ENCODE peak calls at places on chromosomes 7 and 10, in seven cellular contexts. G, O, Z, R, T, E and C are unnamed samples.

GRCh38 chr10:132130286-132131265 is 56.2 kb upstream of the DPYSL4 start:
- DNase-seq in G (no peak), O (no peak), Z (no peak), R (no peak), T (no peak), E (no peak), C (no peak)

GRCh38 chr7:44132039-44132438 is 8.7 kb upstream of the POLD2 start:
- DNase-seq in G (no peak), O (no peak), Z (no peak), R (no peak), T (no peak), E (peak; percentile 29), C (no peak)

GRCh38 chr7:28840515-28841125 is 117.5 kb downstream of the TRIL start:
- DNase-seq in G (no peak), O (no peak), Z (no peak), R (no peak), T (no peak), E (peak; percentile 53), C (no peak)

GRCh38 chr10:59622320-59622901 is 87.2 kb downstream of the SLC16A9 start:
- DNase-seq in G (peak; percentile 39), O (peak; percentile 16), Z (peak; percentile 7), R (no peak), T (no peak), E (peak; percentile 60), C (no peak)

GRCh38 chr10:8617792-8618191 is 563.3 kb downstream of the GATA3 start:
- DNase-seq in G (no peak), O (no peak), Z (no peak), R (no peak), T (no peak), E (no peak), C (no peak)

GRCh38 chr7:77327067-77327931 is 88.8 kb downstream of the GSAP start:
- DNase-seq in G (no peak), O (no peak), Z (no peak), R (no peak), T (peak; percentile 18), E (peak; percentile 89), C (peak; percentile 29)

GRCh38 chr10:80542053-80542452 is 4.4 kb downstream of the SH2D4B start:
- DNase-seq in G (no peak), O (no peak), Z (no peak), R (peak; percentile 6), T (no peak), E (no peak), C (no peak)

GRCh38 chr7:27207348-27207985 is 7.6 kb upstream of the HOXA13 start:
- DNase-seq in G (no peak), O (no peak), Z (no peak), R (no peak), T (no peak), E (no peak), C (no peak)

GRCh38 chr10:1609596-1609995 is 127.7 kb downstream of the ADARB2 start:
- DNase-seq in G (no peak), O (no peak), Z (no peak), R (no peak), T (no peak), E (no peak), C (no peak)

GRCh38 chr7:17408245-17408903 is 109.9 kb downstream of the AHR start:
- DNase-seq in G (no peak), O (no peak), Z (no peak), R (no peak), T (peak; percentile 91), E (peak; percentile 96), C (peak; percentile 62)

GRCh38 chr10:108204528-108205313 is 1040.2 kb upstream of the SORCS1 start:
- DNase-seq in G (peak; percentile 48), O (no peak), Z (no peak), R (no peak), T (no peak), E (peak; percentile 78), C (no peak)

GRCh38 chr10:29951441-29951931 is 107.9 kb downstream of the JCAD start:
- DNase-seq in G (no peak), O (no peak), Z (no peak), R (no peak), T (no peak), E (no peak), C (no peak)

GRCh38 chr7:924541-925231 is 29.8 kb downstream of the ADAP1 start:
- DNase-seq in G (no peak), O (no peak), Z (peak; percentile 53), R (peak; percentile 77), T (no peak), E (peak; percentile 59), C (no peak)

GRCh38 chr7:121032645-121033460 is 44.3 kb downstream of the CPED1 start:
- DNase-seq in G (no peak), O (no peak), Z (no peak), R (no peak), T (no peak), E (peak; percentile 37), C (no peak)

GRCh38 chr7:2978403-2978802 is 65.3 kb downstream of the CARD11 start:
- DNase-seq in G (no peak), O (peak; percentile 26), Z (peak; percentile 71), R (no peak), T (no peak), E (no peak), C (no peak)

GRCh38 chr7:143410523-143411004 is 1.9 kb upstream of the EPHA1 start:
- DNase-seq in G (no peak), O (no peak), Z (no peak), R (no peak), T (no peak), E (peak; percentile 67), C (no peak)

GRCh38 chr10:84344560-84344959 is 16.2 kb downstream of the CCSER2 start:
- DNase-seq in G (no peak), O (no peak), Z (no peak), R (no peak), T (no peak), E (no peak), C (no peak)

GRCh38 chr7:14805105-14805719 is 97.3 kb downstream of the DGKB start:
- DNase-seq in G (no peak), O (no peak), Z (no peak), R (no peak), T (no peak), E (no peak), C (no peak)

DNA sequence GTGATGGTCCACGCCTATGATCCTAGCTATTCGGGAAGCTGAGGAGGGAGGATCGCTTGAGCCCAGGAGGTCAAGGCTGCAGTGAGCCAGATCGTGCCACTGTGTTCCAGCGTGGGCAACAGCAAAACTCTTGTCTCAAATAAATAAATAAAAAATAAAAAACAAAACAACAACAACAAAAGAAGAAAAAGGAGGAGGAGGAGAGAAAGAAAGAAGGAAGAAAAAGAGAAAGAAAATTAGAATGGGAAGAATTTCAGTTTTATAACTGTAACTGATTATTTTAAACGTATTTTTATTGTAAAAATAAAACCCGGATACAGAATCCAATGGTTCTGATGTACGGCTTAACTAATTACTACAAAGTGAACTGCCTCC is 37.2 kb upstream of the PSAP start:
- DNase-seq in G (no peak), O (no peak), Z (no peak), R (no peak), T (no peak), E (peak; percentile 17), C (no peak)
- H3K4me3 ChIP-seq in G (peak overlapping the region; percentile 55), O (no peak overlapping the region), Z (peak overlapping the region; percentile 69), R (peak overlapping the region; percentile 50), T (no peak overlapping the region), E (peak overlapping the region; percentile 79), C (peak overlapping the region; percentile 47)

GRCh38 chr7:155683098-155683497 is 38.6 kb downstream of the RBM33 start:
- DNase-seq in G (no peak), O (no peak), Z (no peak), R (no peak), T (no peak), E (no peak), C (no peak)

GRCh38 chr7:155684546-155684945 is 40.1 kb downstream of the RBM33 start:
- DNase-seq in G (no peak), O (no peak), Z (no peak), R (no peak), T (no peak), E (peak; percentile 41), C (no peak)

GRCh38 chr7:155685070-155685790 is 40.8 kb downstream of the RBM33 start:
- DNase-seq in G (no peak), O (peak; percentile 12), Z (no peak), R (no peak), T (no peak), E (no peak), C (no peak)

GRCh38 chr7:155682484-155682883 is 38.0 kb downstream of the RBM33 start:
- DNase-seq in G (no peak), O (no peak), Z (no peak), R (no peak), T (no peak), E (no peak), C (no peak)

GRCh38 chr7:155683714-155684113 is 39.3 kb downstream of the RBM33 start:
- DNase-seq in G (no peak), O (no peak), Z (no peak), R (no peak), T (no peak), E (no peak), C (no peak)
- H3K36me3 ChIP-seq in G (peaks cover 9% of the 10 kb centered on the region), O (peaks cover 32% of the 10 kb centered on the region), Z (peaks cover 4% of the 10 kb centered on the region), R (peaks cover 47% of the 10 kb centered on the region), T (no peaks in the 10 kb centered on the region), E (peaks cover 36% of the 10 kb centered on the region), C (peaks cover 5% of the 10 kb centered on the region)

DNA sequence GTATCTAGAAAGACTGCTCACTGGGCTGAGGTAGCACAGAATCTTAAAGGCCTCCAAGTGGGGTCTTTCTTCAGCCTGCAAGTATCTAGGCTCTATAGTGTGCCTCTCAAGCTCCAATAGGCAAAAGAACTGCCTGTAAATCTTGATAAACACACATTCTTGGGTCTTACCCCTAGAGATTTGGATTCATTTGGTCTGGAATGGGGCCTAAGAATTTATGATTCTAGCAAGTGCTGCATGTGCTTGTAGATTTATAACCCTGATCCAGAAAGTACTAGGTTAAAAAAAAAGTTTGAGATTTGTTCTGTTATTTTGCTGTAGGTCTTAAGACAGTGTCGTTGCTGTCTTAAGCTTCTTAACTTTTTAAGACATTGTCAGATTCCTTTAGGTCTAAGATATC is 74.1 kb downstream of the RALA start:
- DNase-seq in G (no peak), O (no peak), Z (no peak), R (no peak), T (no peak), E (no peak), C (no peak)
- H3K4me3 ChIP-seq in G (no peak overlapping the region), O (no peak overlapping the region), Z (no peak overlapping the region), R (no peak overlapping the region), T (no peak overlapping the region), E (no peak overlapping the region), C (no peak overlapping the region)

GRCh38 chr10:100208271-100208670 is 21.1 kb downstream of the CHUK start:
- DNase-seq in G (no peak), O (no peak), Z (no peak), R (no peak), T (no peak), E (no peak), C (no peak)

GRCh38 chr10:100201549-100201948 is 15.7 kb upstream of the ERLIN1 start:
- DNase-seq in G (no peak), O (no peak), Z (no peak), R (no peak), T (no peak), E (no peak), C (no peak)

GRCh38 chr10:100209303-100209702 is 20.1 kb downstream of the CHUK start:
- DNase-seq in G (no peak), O (no peak), Z (no peak), R (no peak), T (no peak), E (peak; percentile 16), C (no peak)

DNA sequence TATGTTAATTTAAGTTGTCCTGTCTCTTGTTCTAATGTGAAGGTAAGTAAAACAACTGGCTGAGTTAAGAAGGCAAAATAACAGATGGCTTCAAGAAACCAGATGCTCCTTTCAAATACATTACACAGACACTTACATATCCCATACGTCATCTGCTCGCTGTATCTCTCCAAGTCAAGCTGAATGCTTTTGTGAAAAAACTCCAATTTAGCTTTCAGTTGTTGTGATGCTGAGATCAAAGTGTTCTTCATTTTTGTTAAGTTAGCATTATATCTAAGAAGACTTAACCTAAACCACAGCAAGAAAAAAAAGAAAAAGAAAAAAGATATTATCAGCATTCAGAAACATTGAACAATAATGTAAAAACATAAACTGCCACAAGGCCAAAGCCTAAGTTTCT is 18.5 kb upstream of the ERLIN1 start:
- DNase-seq in G (no peak), O (peak; percentile 15), Z (no peak), R (no peak), T (no peak), E (no peak), C (no peak)
- H3K36me3 ChIP-seq in G (peaks cover 22% of the 10 kb centered on the region), O (peaks cover 40% of the 10 kb centered on the region), Z (peaks cover 28% of the 10 kb centered on the region), R (peaks cover 79% of the 10 kb centered on the region), T (no peaks in the 10 kb centered on the region), E (peaks cover 58% of the 10 kb centered on the region), C (peaks cover 8% of the 10 kb centered on the region)